ENCODE peak calls at places on chromosome 14, in ten cellular contexts. W, Q, S, M, R, P, T, B, K and I are unnamed samples.

GRCh38 chr14:39857656-39858055 is 425.4 kb upstream of the FBXO33 start:
- DNase-seq in R (no peak), S (no peak), P (no peak), M (no peak), Q (no peak), B (no peak), W (no peak), T (no peak), K (no peak), I (no peak)

GRCh38 chr14:75429562-75429961 is 1.7 kb downstream of the JDP2 start:
- DNase-seq in P (no peak), R (no peak), B (no peak), Q (no peak), M (no peak), W (no peak), S (no peak), T (no peak), K (no peak), I (no peak)

GRCh38 chr14:80954771-80955299 is 586 bp upstream of the TSHR start:
- DNase-seq in W (peak; percentile 81), S (peak; percentile 94), Q (no peak), P (peak; percentile 84), M (peak; percentile 63), B (peak; percentile 88), K (peak; percentile 78), R (peak; percentile 93), T (peak; percentile 78), I (peak; percentile 81)

GRCh38 chr14:50396636-50397460 is at the start of gene CDKL1:
- DNase-seq in Q (no peak), R (peak; percentile 83), S (peak; percentile 93), P (peak; percentile 78), K (peak; percentile 26), T (peak; percentile 63), B (peak; percentile 84), M (peak; percentile 69), W (peak; percentile 82), I (peak; percentile 54)

GRCh38 chr14:104870368-104871144 is 5.5 kb downstream of the CEP170B start:
- DNase-seq in R (peak; percentile 68), B (peak; percentile 37), T (no peak), M (no peak), W (peak; percentile 48), P (peak; percentile 44), S (peak; percentile 68), K (no peak), Q (no peak), I (no peak)

GRCh38 chr14:71776463-71777359 is 155.5 kb upstream of the RGS6 start:
- DNase-seq in R (peak; percentile 18), M (peak; percentile 63), P (no peak), W (no peak), B (no peak), T (no peak), K (no peak), S (no peak), Q (no peak), I (peak; percentile 4)

GRCh38 chr14:21846227-21846885 is 172.7 kb upstream of the OR4E1 start:
- DNase-seq in W (peak; percentile 60), T (peak; percentile 36), Q (no peak), K (no peak), S (peak; percentile 80), P (peak; percentile 49), B (peak; percentile 50), M (no peak), R (peak; percentile 77), I (no peak)

GRCh38 chr14:102938191-102938590 is 15.7 kb downstream of the AMN start:
- DNase-seq in T (no peak), Q (no peak), K (no peak), M (no peak), P (no peak), B (no peak), S (peak; percentile 72), W (no peak), R (no peak), I (no peak)

GRCh38 chr14:63752449-63753169 is 24.7 kb upstream of the SGPP1 start:
- DNase-seq in T (no peak), B (no peak), M (peak; percentile 76), W (no peak), K (no peak), P (no peak), R (no peak), Q (no peak), S (no peak), I (peak; percentile 25)

GRCh38 chr14:93430319-93430801 is 379 bp upstream of the UNC79 start:
- DNase-seq in M (peak; percentile 16), B (peak; percentile 75), K (no peak), S (peak; percentile 43), Q (no peak), T (no peak), W (no peak), P (no peak), R (peak; percentile 91), I (peak; percentile 2)

GRCh38 chr14:93946506-93947170 is 19.5 kb downstream of the FAM181A start:
- DNase-seq in M (peak; percentile 37), R (no peak), T (no peak), B (no peak), S (no peak), W (peak; percentile 7), P (no peak), Q (no peak), K (no peak), I (no peak)

GRCh38 chr14:25836647-25837046 is 761.2 kb downstream of the NOVA1 start:
- DNase-seq in B (no peak), K (no peak), S (no peak), R (no peak), M (no peak), P (no peak), Q (no peak), T (no peak), W (no peak), I (no peak)

GRCh38 chr14:78752789-78753188 is 582.6 kb downstream of the NRXN3 start:
- DNase-seq in Q (no peak), S (no peak), B (no peak), P (peak; percentile 14), M (peak; percentile 29), T (no peak), K (no peak), W (no peak), R (no peak), I (no peak)

GRCh38 chr14:39406560-39406959 is 25.7 kb downstream of the FBXO33 start:
- DNase-seq in T (no peak), K (no peak), M (no peak), R (no peak), Q (no peak), P (no peak), B (no peak), S (no peak), W (no peak), I (no peak)

GRCh38 chr14:61551419-61551818 is 143.9 kb upstream of the HIF1A start:
- DNase-seq in T (no peak), P (no peak), R (no peak), B (no peak), W (no peak), S (no peak), K (no peak), Q (no peak), M (no peak), I (no peak)

GRCh38 chr14:26960049-26960688 is 362.3 kb upstream of the NOVA1 start:
- DNase-seq in S (no peak), M (no peak), R (peak; percentile 14), T (no peak), K (no peak), Q (no peak), W (no peak), B (no peak), P (no peak), I (no peak)

DNA sequence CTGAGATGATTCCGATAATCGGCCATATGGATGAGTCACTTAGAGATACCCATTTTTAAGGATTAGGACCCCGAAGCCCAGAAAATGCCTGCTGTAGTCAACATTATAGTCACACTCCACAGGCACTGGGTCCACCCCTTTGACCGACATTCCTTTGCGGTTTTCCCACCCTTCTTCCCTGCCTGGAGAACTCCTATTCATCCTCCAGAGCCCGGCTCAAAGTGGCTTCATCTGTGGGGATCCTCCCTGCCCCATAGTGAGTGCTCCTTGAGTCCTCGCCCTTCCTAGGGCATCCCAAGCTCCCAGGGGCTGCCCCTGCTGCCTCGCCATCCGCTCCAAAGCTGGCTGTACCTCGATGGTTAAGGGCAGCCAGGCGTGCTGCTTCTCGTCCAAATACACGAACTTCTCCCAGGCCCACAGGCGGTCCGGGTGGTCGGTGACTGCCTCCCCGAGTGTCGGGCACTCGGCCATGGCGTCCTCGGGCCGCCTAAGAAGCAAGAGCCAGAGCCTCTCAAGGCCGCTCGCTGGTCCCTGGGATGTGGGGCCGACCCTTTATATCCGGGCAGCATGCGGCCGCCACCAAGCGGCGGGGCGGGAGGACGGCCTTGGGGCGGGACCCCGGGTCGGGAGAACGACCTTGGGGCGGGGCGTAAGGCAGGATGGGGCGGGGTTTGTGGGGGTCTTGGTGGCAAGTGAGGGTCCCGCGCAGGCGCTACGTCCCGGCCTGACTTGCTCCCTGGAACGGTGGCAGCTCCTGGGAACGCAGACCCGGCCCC is at the start of gene TCL1A:
- DNase-seq in K (no peak), Q (no peak), P (no peak), R (peak; percentile 89), B (no peak), T (no peak), S (no peak), M (no peak), W (no peak), I (no peak)
- H3K4me3 ChIP-seq in K (no peak within 1 kb of the TSS), Q (no peak within 1 kb of the TSS), P (no peak within 1 kb of the TSS), R (peak within 1 kb of the TSS; percentile 44), B (no peak within 1 kb of the TSS), T (no peak within 1 kb of the TSS), S (no peak within 1 kb of the TSS), M (no peak within 1 kb of the TSS), W (no peak within 1 kb of the TSS), I (no peak within 1 kb of the TSS)

GRCh38 chr14:73280903-73281302 is 43.6 kb downstream of the PAPLN start:
- DNase-seq in W (no peak), B (no peak), Q (no peak), P (no peak), K (no peak), T (no peak), S (no peak), R (no peak), M (no peak), I (no peak)
- TF ChIP-seq CTCF in W (no peak), B (peak; percentile 15), Q (no peak), P (no peak), K (no peak), T (no peak), S (no peak), R (no peak), M (no peak), I (no peak)

DNA sequence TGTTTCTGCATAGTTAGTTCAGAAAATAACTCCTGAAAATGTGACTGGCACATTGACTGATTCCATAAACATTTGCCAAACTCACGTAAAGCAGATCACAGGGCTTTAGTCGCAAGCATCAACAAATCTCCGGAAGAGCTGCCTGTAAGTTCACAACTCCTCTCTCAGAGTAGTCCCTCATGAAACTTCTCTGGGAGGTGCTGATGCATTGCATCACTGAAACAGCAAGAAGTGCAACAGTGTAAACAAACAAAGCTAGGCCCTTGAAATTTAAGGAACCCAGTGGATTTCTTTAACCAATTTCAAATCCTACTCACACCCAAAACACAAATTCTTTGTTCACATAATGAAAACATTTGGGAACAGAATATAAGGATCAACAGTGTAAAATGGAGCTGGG is 1691.7 kb upstream of the FLRT2 start:
- DNase-seq in Q (no peak), R (no peak), S (no peak), W (no peak), B (no peak), P (no peak), M (no peak), T (no peak), K (no peak), I (no peak)
- H3K4me3 ChIP-seq in Q (no peak overlapping the region), R (no peak overlapping the region), S (no peak overlapping the region), W (no peak overlapping the region), B (no peak overlapping the region), P (no peak overlapping the region), M (no peak overlapping the region), T (no peak overlapping the region), K (no peak overlapping the region), I (no peak overlapping the region)

GRCh38 chr14:32826404-32827082 is 112.1 kb upstream of the NPAS3 start:
- DNase-seq in B (peak; percentile 46), S (no peak), K (no peak), P (no peak), T (no peak), M (peak; percentile 23), Q (no peak), W (no peak), R (peak; percentile 61), I (peak; percentile 49)
- TF ChIP-seq CTCF in B (peak; percentile 35), S (no peak), K (no peak), P (no peak), T (no peak), M (no peak), Q (no peak), W (no peak), R (peak; percentile 67), I (peak; percentile 29)